ENCODE peak calls at places on chromosome 11, in seven cellular contexts. D is GM23338, J is stomach, S is K562, Y is H1, T is HCT116, K is GM12878. O is an unnamed sample.
A peak's percentile ranks its signal among the peaks of the same experiment; 100 is the strongest.

GRCh38 chr11:20022363-20023081 is 137.8 kb downstream of the DBX1 start:
- DNase-seq in D (peak; percentile 91), J (no peak), S (no peak), Y (peak; percentile 70), T (no peak), K (no peak), O (no peak)

GRCh38 chr11:34269694-34270245 is 88.0 kb downstream of the ABTB2 start:
- DNase-seq in D (no peak), J (no peak), S (no peak), Y (no peak), T (no peak), K (no peak), O (no peak)

GRCh38 chr11:106424111-106424510 is 346.6 kb downstream of the AASDHPPT start:
- DNase-seq in D (no peak), J (no peak), S (no peak), Y (no peak), T (no peak), K (no peak), O (no peak)

GRCh38 chr11:120295110-120295509 is 30.0 kb upstream of the TLCD5 start:
- DNase-seq in D (no peak), J (peak; percentile 66), S (no peak), Y (no peak), T (no peak), K (no peak), O (peak; percentile 23)

GRCh38 chr11:75779960-75780359 is 11.4 kb downstream of the DGAT2 start:
- DNase-seq in D (no peak), J (no peak), S (no peak), Y (no peak), T (no peak), K (no peak), O (no peak)

GRCh38 chr11:48018561-48019229 is 38.3 kb downstream of the PTPRJ start:
- DNase-seq in D (peak; percentile 70), J (no peak), S (no peak), Y (peak; percentile 57), T (no peak), K (no peak), O (no peak)

GRCh38 chr11:82775736-82776346 is 42.2 kb upstream of the FAM181B start:
- DNase-seq in D (peak; percentile 81), J (no peak), S (peak; percentile 68), Y (peak; percentile 83), T (peak; percentile 36), K (no peak), O (peak; percentile 40)

GRCh38 chr11:9143726-9144125 is 52.3 kb upstream of the SCUBE2 start:
- DNase-seq in D (no peak), J (no peak), S (no peak), Y (no peak), T (no peak), K (no peak), O (no peak)

GRCh38 chr11:14549891-14550290 is 29.7 kb upstream of the PSMA1 start:
- DNase-seq in D (no peak), J (no peak), S (no peak), Y (no peak), T (no peak), K (no peak), O (no peak)

GRCh38 chr11:133986545-133986944 is 29.8 kb upstream of the IGSF9B start:
- DNase-seq in D (no peak), J (no peak), S (no peak), Y (no peak), T (no peak), K (no peak), O (no peak)

GRCh38 chr11:62574363-62575057 is 819 bp upstream of the EEF1G start:
- DNase-seq in D (peak; percentile 50), J (peak; percentile 40), S (peak; percentile 48), Y (no peak), T (no peak), K (no peak), O (peak; percentile 41)

GRCh38 chr11:12418019-12418611 is 40.7 kb downstream of the PARVA start:
- DNase-seq in D (peak; percentile 39), J (no peak), S (peak; percentile 26), Y (no peak), T (no peak), K (no peak), O (no peak)

GRCh38 chr11:124934862-124935547 is 842 bp downstream of the HEPACAM start:
- DNase-seq in D (peak; percentile 21), J (no peak), S (no peak), Y (no peak), T (no peak), K (no peak), O (no peak)

GRCh38 chr11:66950113-66950535 is 8.1 kb downstream of the PC start:
- DNase-seq in D (peak; percentile 35), J (peak; percentile 78), S (peak; percentile 86), Y (no peak), T (peak; percentile 90), K (no peak), O (peak; percentile 57)

GRCh38 chr11:102940714-102941588 is 14.6 kb downstream of the MMP13 start:
- DNase-seq in D (peak; percentile 93), J (peak; percentile 60), S (peak; percentile 63), Y (no peak), T (peak; percentile 70), K (peak; percentile 37), O (peak; percentile 45)

GRCh38 chr11:74468521-74469280 is 1.4 kb upstream of the KCNE3 start:
- DNase-seq in D (no peak), J (no peak), S (no peak), Y (no peak), T (no peak), K (no peak), O (no peak)

GRCh38 chr11:843818-844692 is 1.4 kb downstream of the TSPAN4 start:
- DNase-seq in D (peak; percentile 98), J (peak; percentile 68), S (peak; percentile 68), Y (peak; percentile 86), T (no peak), K (no peak), O (peak; percentile 83)

GRCh38 chr11:46106530-46107407 is 14.5 kb downstream of the PHF21A start:
- DNase-seq in D (peak; percentile 51), J (no peak), S (peak; percentile 75), Y (no peak), T (no peak), K (no peak), O (no peak)

GRCh38 chr11:95485115-95485900 is 254.3 kb upstream of the SESN3 start:
- DNase-seq in D (no peak), J (no peak), S (no peak), Y (no peak), T (no peak), K (no peak), O (no peak)

GRCh38 chr11:118641463-118642019 is 34.1 kb downstream of the PHLDB1 start:
- DNase-seq in D (no peak), J (peak; percentile 88), S (no peak), Y (no peak), T (no peak), K (no peak), O (peak; percentile 78)

GRCh38 chr11:45468265-45468856 is 182.2 kb upstream of the SYT13 start:
- DNase-seq in D (peak; percentile 42), J (no peak), S (peak; percentile 9), Y (peak; percentile 49), T (no peak), K (no peak), O (no peak)

GRCh38 chr11:11538277-11538960 is 83.4 kb downstream of the GALNT18 start:
- DNase-seq in D (no peak), J (no peak), S (no peak), Y (no peak), T (no peak), K (no peak), O (no peak)

GRCh38 chr11:44597358-44598009 is 32.0 kb downstream of the CD82 start:
- DNase-seq in D (no peak), J (no peak), S (no peak), Y (no peak), T (no peak), K (no peak), O (no peak)

GRCh38 chr11:31968774-31969433 is 122.0 kb upstream of the RCN1 start:
- DNase-seq in D (no peak), J (no peak), S (no peak), Y (no peak), T (no peak), K (no peak), O (no peak)
- H3K4me3 ChIP-seq in D (no peak overlapping the region), J (no peak overlapping the region), S (no peak overlapping the region), Y (no peak overlapping the region), T (no peak overlapping the region), K (no peak overlapping the region), O (no peak overlapping the region)

GRCh38 chr11:61359541-61359940 is 2.1 kb downstream of the CYB561A3 start:
- DNase-seq in D (no peak), J (no peak), S (no peak), Y (no peak), T (no peak), K (no peak), O (peak; percentile 49)
- H3K4me1 ChIP-seq in D (peaks cover 11% of the 10 kb centered on the region), J (peaks cover 55% of the 10 kb centered on the region), S (peaks cover 33% of the 10 kb centered on the region), Y (no peaks in the 10 kb centered on the region), T (no peaks in the 10 kb centered on the region), K (peaks cover 39% of the 10 kb centered on the region), O (peaks cover 8% of the 10 kb centered on the region)

GRCh38 chr11:60917267-60917666 is 3.3 kb downstream of the TMEM109 start:
- DNase-seq in D (no peak), J (no peak), S (no peak), Y (no peak), T (no peak), K (no peak), O (no peak)

GRCh38 chr11:60914620-60915249 is 777 bp downstream of the TMEM109 start:
- DNase-seq in D (peak; percentile 36), J (no peak), S (peak; percentile 35), Y (peak; percentile 65), T (no peak), K (no peak), O (peak; percentile 38)

GRCh38 chr11:60913793-60914619 is at the start of gene TMEM109:
- DNase-seq in D (peak; percentile 93), J (peak; percentile 90), S (peak; percentile 94), Y (peak; percentile 90), T (peak; percentile 73), K (peak; percentile 86), O (peak; percentile 90)

GRCh38 chr11:60916669-60917206 is 2.8 kb downstream of the TMEM109 start:
- DNase-seq in D (no peak), J (no peak), S (no peak), Y (no peak), T (no peak), K (no peak), O (no peak)

GRCh38 chr11:60915250-60915914 is 1.4 kb downstream of the TMEM109 start:
- DNase-seq in D (peak; percentile 85), J (peak; percentile 77), S (peak; percentile 27), Y (peak; percentile 73), T (peak; percentile 41), K (peak; percentile 69), O (peak; percentile 79)
- TF ChIP-seq POLR2AphosphoS5 in D (no peak), J (no peak), S (no peak), Y (no peak), T (peak; percentile 23), K (peak; percentile 28), O (no peak)

DNA sequence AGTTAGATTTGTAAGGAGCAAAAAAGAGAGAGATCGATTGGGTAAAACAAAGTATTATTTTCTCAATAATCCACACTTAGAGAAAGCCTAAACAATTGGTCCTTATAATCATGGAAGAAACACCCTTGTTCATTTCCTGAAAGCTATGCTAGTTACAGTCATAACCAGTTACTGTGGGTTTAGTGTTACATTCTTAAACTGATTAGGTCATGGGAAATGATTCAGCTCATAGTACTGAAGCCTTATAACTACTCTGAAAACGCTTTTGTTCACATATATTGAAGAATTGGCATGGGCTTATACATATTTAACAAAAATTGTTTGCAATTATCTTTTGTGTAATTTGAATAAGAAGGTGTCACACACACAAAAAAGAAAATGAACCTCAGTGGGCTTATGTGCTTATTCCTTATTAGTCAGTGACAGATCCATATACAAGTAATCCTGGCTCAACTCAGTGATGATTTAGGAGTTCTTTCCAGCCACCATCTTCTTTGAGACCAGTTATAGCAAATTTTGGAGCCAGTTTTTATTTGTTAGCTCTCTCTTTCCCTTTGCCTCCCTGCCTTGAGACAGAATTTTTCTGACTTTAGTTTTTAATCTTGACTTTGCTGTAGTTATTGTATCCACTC is 198.5 kb upstream of the CTSC start:
- DNase-seq in D (no peak), J (no peak), S (no peak), Y (no peak), T (peak; percentile 77), K (no peak), O (no peak)
- H3K4me3 ChIP-seq in D (no peak overlapping the region), J (no peak overlapping the region), S (no peak overlapping the region), Y (no peak overlapping the region), T (peak overlapping the region; percentile 10), K (no peak overlapping the region), O (no peak overlapping the region)